ENCODE peak calls at places on chromosome X, in four cellular contexts. N is iPS-NIHi11, P is astrocyte of the spinal cord, S is spleen. W is an unnamed sample.

GRCh38 chrX:18677140-18677834 is 5.4 kb upstream of the RS1 start:
- DNase-seq in S (no peak), N (no peak), P (no peak), W (no peak)

GRCh38 chrX:50747471-50747900 is 66.5 kb downstream of the SHROOM4 start:
- DNase-seq in N (peak; percentile 33), P (peak; percentile 17), S (no peak), W (no peak)

GRCh38 chrX:17547658-17548057 is 172.7 kb downstream of the NHS start:
- DNase-seq in P (peak; percentile 91), N (no peak), S (no peak), W (peak; percentile 93)

GRCh38 chrX:39728025-39728424 is 369.7 kb downstream of the BCOR start:
- DNase-seq in P (no peak), N (no peak), S (no peak), W (peak; percentile 58)

GRCh38 chrX:44570524-44570923 is 27.9 kb upstream of the FUNDC1 start:
- DNase-seq in P (no peak), S (no peak), N (no peak), W (peak; percentile 26)

GRCh38 chrX:10199212-10199611 is 42.4 kb downstream of the CLCN4 start:
- DNase-seq in S (peak; percentile 86), P (no peak), N (no peak), W (no peak)

GRCh38 chrX:109624641-109625311 is at the start of gene KCNE5:
- DNase-seq in P (no peak), N (peak; percentile 76), S (no peak), W (no peak)

GRCh38 chrX:129115104-129115503 is 408.2 kb downstream of the SMARCA1 start:
- DNase-seq in S (no peak), P (no peak), N (peak; percentile 57), W (no peak)

GRCh38 chrX:44908838-44909237 is 35.9 kb downstream of the KDM6A start:
- DNase-seq in S (no peak), P (no peak), N (no peak), W (no peak)

GRCh38 chrX:117998171-117998570 is 118.4 kb downstream of the KLHL13 start:
- DNase-seq in S (no peak), P (no peak), N (no peak), W (no peak)

GRCh38 chrX:134718329-134719317 is 60.4 kb upstream of the PLAC1 start:
- DNase-seq in P (peak; percentile 86), N (peak; percentile 16), S (no peak), W (peak; percentile 96)

GRCh38 chrX:134006484-134007161 is 21.2 kb upstream of the GPC3 start:
- DNase-seq in S (no peak), N (no peak), P (no peak), W (no peak)

GRCh38 chrX:70826715-70827114 is 81.8 kb downstream of the TEX11 start:
- DNase-seq in N (no peak), S (no peak), P (no peak), W (peak; percentile 17)

GRCh38 chrX:13099121-13099520 is 54.7 kb upstream of the FAM9C start:
- DNase-seq in S (no peak), N (no peak), P (no peak), W (no peak)